ENCODE peak calls at places on chromosomes 16 and 17, in five cellular contexts. O is MG63, D is neuronal stem cell, K is psoas muscle, H is neural progenitor cell. T is an unnamed sample.
A peak's percentile ranks its signal among the peaks of the same experiment; 100 is the strongest.

GRCh38 chr17:83199500-83200201 is 120.2 kb downstream of the METRNL start:
- DNase-seq in K (peak; percentile 52), D (no peak), H (no peak), O (peak; percentile 30), T (peak; percentile 64)

GRCh38 chr16:54506691-54507090 is 220.1 kb upstream of the IRX3 start:
- DNase-seq in K (no peak), H (peak; percentile 28), O (no peak), D (no peak), T (no peak)

GRCh38 chr17:27980035-27980434 is 62.4 kb upstream of the NLK start:
- DNase-seq in O (peak; percentile 84), K (no peak), H (no peak), D (no peak), T (no peak)

GRCh38 chr16:24764916-24765315 is 35.5 kb downstream of the TNRC6A start:
- DNase-seq in D (no peak), K (no peak), O (no peak), H (no peak), T (no peak)

GRCh38 chr16:549544-550263 is 10.5 kb upstream of the PRR35 start:
- DNase-seq in H (peak; percentile 33), K (no peak), D (no peak), O (no peak), T (no peak)

GRCh38 chr17:82656266-82656665 is 8.0 kb upstream of the WDR45B start:
- DNase-seq in O (no peak), H (no peak), D (no peak), K (no peak), T (no peak)

GRCh38 chr16:83310816-83311215 is 497.0 kb upstream of the HSBP1 start:
- DNase-seq in H (no peak), D (no peak), O (no peak), K (no peak), T (no peak)

GRCh38 chr17:3827124-3827773 is 18.8 kb downstream of the NCBP3 start:
- DNase-seq in D (peak; percentile 54), O (peak; percentile 9), K (no peak), H (peak; percentile 83), T (no peak)

GRCh38 chr17:47717845-47718621 is 15.0 kb upstream of the TBX21 start:
- DNase-seq in K (no peak), D (no peak), O (no peak), H (no peak), T (no peak)

GRCh38 chr17:12022310-12022709 is 1.6 kb downstream of the MAP2K4 start:
- DNase-seq in D (no peak), H (no peak), O (no peak), K (no peak), T (no peak)

GRCh38 chr16:75265911-75266701 is 14.7 kb upstream of the BCAR1 start:
- DNase-seq in D (peak; percentile 92), H (peak; percentile 95), K (peak; percentile 84), O (peak; percentile 73), T (peak; percentile 74)

GRCh38 chr17:80389011-80389995 is 25.7 kb upstream of the ENDOV start:
- DNase-seq in K (no peak), D (no peak), O (no peak), H (no peak), T (no peak)

GRCh38 chr17:69960755-69961154 is 114.3 kb upstream of the KCNJ16 start:
- DNase-seq in D (no peak), K (no peak), H (no peak), O (no peak), T (no peak)

GRCh38 chr16:51053805-51054204 is 97.3 kb downstream of the SALL1 start:
- DNase-seq in K (no peak), D (no peak), H (no peak), O (no peak), T (no peak)

GRCh38 chr16:1050466-1050865 is 22.1 kb upstream of the SSTR5 start:
- DNase-seq in K (no peak), O (no peak), H (no peak), D (no peak), T (no peak)

GRCh38 chr17:33017366-33017765 is 25.7 kb downstream of the SPACA3 start:
- DNase-seq in H (no peak), D (no peak), K (no peak), O (no peak), T (no peak)

GRCh38 chr16:46748775-46749705 is 896 bp upstream of the MYLK3 start:
- DNase-seq in H (no peak), D (no peak), K (peak; percentile 75), O (no peak), T (peak; percentile 27)

GRCh38 chr17:19626079-19626478 is 22.5 kb upstream of the ALDH3A2 start:
- DNase-seq in O (no peak), D (no peak), K (no peak), H (no peak), T (no peak)

GRCh38 chr17:19630651-19631050 is 17.9 kb upstream of the ALDH3A2 start:
- DNase-seq in H (no peak), O (no peak), K (no peak), D (no peak), T (no peak)

GRCh38 chr17:19630035-19630434 is 18.5 kb upstream of the ALDH3A2 start:
- DNase-seq in K (no peak), H (no peak), O (no peak), D (no peak), T (no peak)

GRCh38 chr17:19629449-19629848 is 19.1 kb upstream of the ALDH3A2 start:
- DNase-seq in O (no peak), D (no peak), H (no peak), K (no peak), T (no peak)

GRCh38 chr17:19631905-19632304 is 16.6 kb upstream of the ALDH3A2 start:
- DNase-seq in K (no peak), O (no peak), D (no peak), H (no peak), T (no peak)
- H3K36me3 ChIP-seq in K (no peaks in the 10 kb centered on the region), O (no peaks in the 10 kb centered on the region), D (no peaks in the 10 kb centered on the region), H (no peaks in the 10 kb centered on the region), T (no peaks in the 10 kb centered on the region)

GRCh38 chr17:10803350-10803749 is 549 bp downstream of the TMEM238L start:
- DNase-seq in H (no peak), D (no peak), O (no peak), K (no peak), T (no peak)
- H3K4me3 ChIP-seq in H (no peak overlapping the region), D (no peak overlapping the region), O (no peak overlapping the region), K (no peak overlapping the region), T (no peak overlapping the region)

GRCh38 chr16:21175397-21175796 is 16.9 kb downstream of the LDAF1 start:
- DNase-seq in D (no peak), K (no peak), H (no peak), O (no peak), T (no peak)
- H3K36me3 ChIP-seq in D (peaks cover 21% of the 10 kb centered on the region), K (peaks cover 98% of the 10 kb centered on the region), H (no peaks in the 10 kb centered on the region), O (peaks cover 31% of the 10 kb centered on the region), T (peaks cover 4% of the 10 kb centered on the region)

GRCh38 chr16:87053016-87053982 is 263.9 kb downstream of the C16orf95 start:
- DNase-seq in D (no peak), O (no peak), K (no peak), H (peak; percentile 65), T (no peak)
- H3K4me3 ChIP-seq in D (no peak overlapping the region), O (no peak overlapping the region), K (no peak overlapping the region), H (no peak overlapping the region), T (no peak overlapping the region)

GRCh38 chr16:89730610-89731234 is 9.4 kb downstream of the ZNF276 start:
- DNase-seq in H (no peak), K (no peak), D (no peak), O (no peak), T (no peak)
- H3K36me3 ChIP-seq in H (no peaks in the 10 kb centered on the region), K (peaks cover 95% of the 10 kb centered on the region), D (peaks cover 25% of the 10 kb centered on the region), O (peaks cover 23% of the 10 kb centered on the region), T (peaks cover 43% of the 10 kb centered on the region)

T was measured in GM06990.